ENCODE peak calls at places on chromosomes 16 and 17, in six cellular contexts. One of them, this sample, is unnamed.

GRCh38 chr17:20009302-20010098 is at the start of gene SPECC1:
- DNase-seq in T-helper 17 cell: peak; percentile 82
- DNase-seq in NCI-H1436 treated with DMSO at 0.1 percent for 48 hours: peak; percentile 51
- DNase-seq in cardiac muscle cell: no peak
- DNase-seq in nephron progenitor cell: peak; percentile 93
- DNase-seq in foreskin fibroblast: no peak
- DNase-seq in this sample: no peak

GRCh38 chr17:42673885-42674754 is 2.7 kb downstream of the PLEKHH3 start:
- DNase-seq in T-helper 17 cell: no peak
- DNase-seq in NCI-H1436 treated with DMSO at 0.1 percent for 48 hours: no peak
- DNase-seq in cardiac muscle cell: peak; percentile 89
- DNase-seq in nephron progenitor cell: peak; percentile 48
- DNase-seq in foreskin fibroblast: peak; percentile 38
- DNase-seq in this sample: peak; percentile 61

GRCh38 chr17:7632492-7632894 is 2.6 kb downstream of the SHBG start:
- DNase-seq in T-helper 17 cell: no peak
- DNase-seq in NCI-H1436 treated with DMSO at 0.1 percent for 48 hours: no peak
- DNase-seq in cardiac muscle cell: peak; percentile 72
- DNase-seq in nephron progenitor cell: no peak
- DNase-seq in foreskin fibroblast: peak; percentile 28
- DNase-seq in this sample: peak; percentile 39

GRCh38 chr17:35817196-35817595 is 7.9 kb downstream of the TAF15 start:
- DNase-seq in T-helper 17 cell: no peak
- DNase-seq in NCI-H1436 treated with DMSO at 0.1 percent for 48 hours: no peak
- DNase-seq in cardiac muscle cell: no peak
- DNase-seq in nephron progenitor cell: no peak
- DNase-seq in foreskin fibroblast: no peak
- DNase-seq in this sample: peak; percentile 28

GRCh38 chr17:73156887-73157870 is 7.6 kb upstream of the SSTR2 start:
- DNase-seq in T-helper 17 cell: no peak
- DNase-seq in NCI-H1436 treated with DMSO at 0.1 percent for 48 hours: no peak
- DNase-seq in cardiac muscle cell: no peak
- DNase-seq in nephron progenitor cell: no peak
- DNase-seq in foreskin fibroblast: no peak
- DNase-seq in this sample: no peak

GRCh38 chr16:67528870-67529638 is 425 bp downstream of the RIPOR1 start:
- DNase-seq in T-helper 17 cell: peak; percentile 32
- DNase-seq in NCI-H1436 treated with DMSO at 0.1 percent for 48 hours: no peak
- DNase-seq in cardiac muscle cell: peak; percentile 50
- DNase-seq in nephron progenitor cell: peak; percentile 54
- DNase-seq in foreskin fibroblast: no peak
- DNase-seq in this sample: peak; percentile 28

GRCh38 chr17:6947745-6948144 is 48.1 kb upstream of the ALOX12 start:
- DNase-seq in T-helper 17 cell: no peak
- DNase-seq in NCI-H1436 treated with DMSO at 0.1 percent for 48 hours: no peak
- DNase-seq in cardiac muscle cell: no peak
- DNase-seq in nephron progenitor cell: no peak
- DNase-seq in foreskin fibroblast: no peak
- DNase-seq in this sample: no peak

GRCh38 chr17:69326302-69327059 is 452 bp downstream of the ABCA5 start:
- DNase-seq in T-helper 17 cell: no peak
- DNase-seq in NCI-H1436 treated with DMSO at 0.1 percent for 48 hours: no peak
- DNase-seq in cardiac muscle cell: peak; percentile 39
- DNase-seq in nephron progenitor cell: no peak
- DNase-seq in foreskin fibroblast: peak; percentile 6
- DNase-seq in this sample: peak; percentile 18

GRCh38 chr17:37360632-37361031 is 15.2 kb upstream of the C17orf78 start:
- DNase-seq in T-helper 17 cell: no peak
- DNase-seq in NCI-H1436 treated with DMSO at 0.1 percent for 48 hours: no peak
- DNase-seq in cardiac muscle cell: peak; percentile 55
- DNase-seq in nephron progenitor cell: no peak
- DNase-seq in foreskin fibroblast: peak; percentile 32
- DNase-seq in this sample: peak; percentile 41

GRCh38 chr16:65476556-65476955 is 354.7 kb upstream of the CDH11 start:
- DNase-seq in T-helper 17 cell: no peak
- DNase-seq in NCI-H1436 treated with DMSO at 0.1 percent for 48 hours: no peak
- DNase-seq in cardiac muscle cell: no peak
- DNase-seq in nephron progenitor cell: no peak
- DNase-seq in foreskin fibroblast: no peak
- DNase-seq in this sample: no peak

GRCh38 chr16:57380671-57381462 is 8.6 kb downstream of the CX3CL1 start:
- DNase-seq in T-helper 17 cell: no peak
- DNase-seq in NCI-H1436 treated with DMSO at 0.1 percent for 48 hours: no peak
- DNase-seq in cardiac muscle cell: peak; percentile 62
- DNase-seq in nephron progenitor cell: no peak
- DNase-seq in foreskin fibroblast: no peak
- DNase-seq in this sample: no peak

GRCh38 chr17:17874478-17874877 is 37.7 kb upstream of the SREBF1 start:
- DNase-seq in T-helper 17 cell: no peak
- DNase-seq in NCI-H1436 treated with DMSO at 0.1 percent for 48 hours: no peak
- DNase-seq in cardiac muscle cell: peak; percentile 4
- DNase-seq in nephron progenitor cell: no peak
- DNase-seq in foreskin fibroblast: peak; percentile 92
- DNase-seq in this sample: peak; percentile 94

GRCh38 chr17:47884905-47885735 is 10.9 kb upstream of the SP2 start:
- DNase-seq in T-helper 17 cell: no peak
- DNase-seq in NCI-H1436 treated with DMSO at 0.1 percent for 48 hours: no peak
- DNase-seq in cardiac muscle cell: no peak
- DNase-seq in nephron progenitor cell: no peak
- DNase-seq in foreskin fibroblast: no peak
- DNase-seq in this sample: no peak

GRCh38 chr16:86951831-86952598 is 365.2 kb downstream of the C16orf95 start:
- DNase-seq in T-helper 17 cell: no peak
- DNase-seq in NCI-H1436 treated with DMSO at 0.1 percent for 48 hours: no peak
- DNase-seq in cardiac muscle cell: peak; percentile 84
- DNase-seq in nephron progenitor cell: no peak
- DNase-seq in foreskin fibroblast: peak; percentile 99
- DNase-seq in this sample: peak; percentile 98

GRCh38 chr17:55278173-55278748 is 13.5 kb downstream of the HLF start:
- DNase-seq in T-helper 17 cell: no peak
- DNase-seq in NCI-H1436 treated with DMSO at 0.1 percent for 48 hours: no peak
- DNase-seq in cardiac muscle cell: no peak
- DNase-seq in nephron progenitor cell: no peak
- DNase-seq in foreskin fibroblast: no peak
- DNase-seq in this sample: no peak

GRCh38 chr16:76946879-76947278 is 244.1 kb upstream of the MON1B start:
- DNase-seq in T-helper 17 cell: no peak
- DNase-seq in NCI-H1436 treated with DMSO at 0.1 percent for 48 hours: no peak
- DNase-seq in cardiac muscle cell: peak; percentile 83
- DNase-seq in nephron progenitor cell: no peak
- DNase-seq in foreskin fibroblast: peak; percentile 40
- DNase-seq in this sample: no peak

GRCh38 chr17:82592289-82592683 is 56.0 kb downstream of the WDR45B start:
- DNase-seq in T-helper 17 cell: no peak
- DNase-seq in NCI-H1436 treated with DMSO at 0.1 percent for 48 hours: no peak
- DNase-seq in cardiac muscle cell: no peak
- DNase-seq in nephron progenitor cell: no peak
- DNase-seq in foreskin fibroblast: no peak
- DNase-seq in this sample: no peak

GRCh38 chr16:24748242-24748641 is 18.8 kb downstream of the TNRC6A start:
- DNase-seq in T-helper 17 cell: no peak
- DNase-seq in NCI-H1436 treated with DMSO at 0.1 percent for 48 hours: no peak
- DNase-seq in cardiac muscle cell: peak; percentile 90
- DNase-seq in nephron progenitor cell: no peak
- DNase-seq in foreskin fibroblast: peak; percentile 87
- DNase-seq in this sample: peak; percentile 90

GRCh38 chr17:80376531-80376930 is 38.4 kb upstream of the ENDOV start:
- DNase-seq in T-helper 17 cell: no peak
- DNase-seq in NCI-H1436 treated with DMSO at 0.1 percent for 48 hours: no peak
- DNase-seq in cardiac muscle cell: no peak
- DNase-seq in nephron progenitor cell: no peak
- DNase-seq in foreskin fibroblast: no peak
- DNase-seq in this sample: no peak

GRCh38 chr16:63613701-63614100 is 1508.2 kb downstream of the CDH11 start:
- DNase-seq in T-helper 17 cell: no peak
- DNase-seq in NCI-H1436 treated with DMSO at 0.1 percent for 48 hours: no peak
- DNase-seq in cardiac muscle cell: peak; percentile 32
- DNase-seq in nephron progenitor cell: no peak
- DNase-seq in foreskin fibroblast: no peak
- DNase-seq in this sample: no peak

GRCh38 chr16:86739808-86740207 is 161.5 kb downstream of the FOXL1 start:
- DNase-seq in T-helper 17 cell: no peak
- DNase-seq in NCI-H1436 treated with DMSO at 0.1 percent for 48 hours: no peak
- DNase-seq in cardiac muscle cell: no peak
- DNase-seq in nephron progenitor cell: no peak
- DNase-seq in foreskin fibroblast: no peak
- DNase-seq in this sample: no peak

GRCh38 chr16:84055366-84055765 is 12.8 kb upstream of the SLC38A8 start:
- DNase-seq in T-helper 17 cell: no peak
- DNase-seq in NCI-H1436 treated with DMSO at 0.1 percent for 48 hours: no peak
- DNase-seq in cardiac muscle cell: peak; percentile 16
- DNase-seq in nephron progenitor cell: no peak
- DNase-seq in foreskin fibroblast: no peak
- DNase-seq in this sample: no peak

GRCh38 chr17:2929881-2930533 is 133.4 kb downstream of the OR1D5 start:
- DNase-seq in T-helper 17 cell: no peak
- DNase-seq in NCI-H1436 treated with DMSO at 0.1 percent for 48 hours: no peak
- DNase-seq in cardiac muscle cell: peak; percentile 50
- DNase-seq in nephron progenitor cell: peak; percentile 71
- DNase-seq in foreskin fibroblast: no peak
- DNase-seq in this sample: peak; percentile 34

GRCh38 chr16:801584-802363 is 1.2 kb upstream of the GNG13 start:
- DNase-seq in T-helper 17 cell: no peak
- DNase-seq in NCI-H1436 treated with DMSO at 0.1 percent for 48 hours: no peak
- DNase-seq in cardiac muscle cell: no peak
- DNase-seq in nephron progenitor cell: no peak
- DNase-seq in foreskin fibroblast: no peak
- DNase-seq in this sample: no peak

GRCh38 chr16:4572715-4573114 is 16.6 kb downstream of the C16orf96 start:
- DNase-seq in T-helper 17 cell: no peak
- DNase-seq in NCI-H1436 treated with DMSO at 0.1 percent for 48 hours: no peak
- DNase-seq in cardiac muscle cell: peak; percentile 36
- DNase-seq in nephron progenitor cell: no peak
- DNase-seq in foreskin fibroblast: no peak
- DNase-seq in this sample: no peak

GRCh38 chr17:55726440-55726839 is 3.8 kb upstream of the TMEM100 start:
- DNase-seq in T-helper 17 cell: no peak
- DNase-seq in NCI-H1436 treated with DMSO at 0.1 percent for 48 hours: no peak
- DNase-seq in cardiac muscle cell: peak; percentile 90
- DNase-seq in nephron progenitor cell: no peak
- DNase-seq in foreskin fibroblast: peak; percentile 99
- DNase-seq in this sample: peak; percentile 89

GRCh38 chr17:50831430-50832064 is 3.8 kb upstream of the WFIKKN2 start:
- DNase-seq in T-helper 17 cell: no peak
- DNase-seq in NCI-H1436 treated with DMSO at 0.1 percent for 48 hours: no peak
- DNase-seq in cardiac muscle cell: peak; percentile 68
- DNase-seq in nephron progenitor cell: no peak
- DNase-seq in foreskin fibroblast: no peak
- DNase-seq in this sample: no peak

GRCh38 chr16:88893127-88893968 is 26.9 kb upstream of the PABPN1L start:
- DNase-seq in T-helper 17 cell: no peak
- DNase-seq in NCI-H1436 treated with DMSO at 0.1 percent for 48 hours: no peak
- DNase-seq in cardiac muscle cell: no peak
- DNase-seq in nephron progenitor cell: no peak
- DNase-seq in foreskin fibroblast: no peak
- DNase-seq in this sample: no peak

GRCh38 chr17:81534157-81535006 is 6.2 kb downstream of the FSCN2 start:
- DNase-seq in T-helper 17 cell: no peak
- DNase-seq in NCI-H1436 treated with DMSO at 0.1 percent for 48 hours: no peak
- DNase-seq in cardiac muscle cell: no peak
- DNase-seq in nephron progenitor cell: no peak
- DNase-seq in foreskin fibroblast: no peak
- DNase-seq in this sample: no peak

GRCh38 chr16:55035037-55035436 is 104.4 kb downstream of the IRX5 start:
- DNase-seq in T-helper 17 cell: no peak
- DNase-seq in NCI-H1436 treated with DMSO at 0.1 percent for 48 hours: no peak
- DNase-seq in cardiac muscle cell: peak; percentile 22
- DNase-seq in nephron progenitor cell: peak; percentile 76
- DNase-seq in foreskin fibroblast: no peak
- DNase-seq in this sample: no peak

GRCh38 chr16:87725596-87726235 is 40.1 kb downstream of the KLHDC4 start:
- DNase-seq in T-helper 17 cell: no peak
- DNase-seq in NCI-H1436 treated with DMSO at 0.1 percent for 48 hours: no peak
- DNase-seq in cardiac muscle cell: peak; percentile 21
- DNase-seq in nephron progenitor cell: peak; percentile 32
- DNase-seq in foreskin fibroblast: peak; percentile 50
- DNase-seq in this sample: no peak

GRCh38 chr16:52925143-52925542 is 127.6 kb downstream of the CHD9NB start:
- DNase-seq in T-helper 17 cell: no peak
- DNase-seq in NCI-H1436 treated with DMSO at 0.1 percent for 48 hours: no peak
- DNase-seq in cardiac muscle cell: no peak
- DNase-seq in nephron progenitor cell: no peak
- DNase-seq in foreskin fibroblast: no peak
- DNase-seq in this sample: no peak

GRCh38 chr17:50046667-50047066 is 9.2 kb upstream of the ITGA3 start:
- DNase-seq in T-helper 17 cell: no peak
- DNase-seq in NCI-H1436 treated with DMSO at 0.1 percent for 48 hours: no peak
- DNase-seq in cardiac muscle cell: no peak
- DNase-seq in nephron progenitor cell: no peak
- DNase-seq in foreskin fibroblast: no peak
- DNase-seq in this sample: no peak

This sample was measured in HCEC 1CT.